ENCODE peak calls at places on chromosomes 3 and 15, in ten cellular contexts. O is activated gamma-delta T cell treated with Interleukin-2 at 50 U/mL for 16 hours; X is NCI-H1092; U is stimulated activated CD4-positive, alpha-beta T cell treated with anti-CD3 and anti-CD28 coated beads, Interleukin-4, amount 100 ng/mL, for 48 hours; T is A673; H is AG08395; I is breast epithelium; V is transverse colon; D is AG10803; G is cardiac muscle cell. C is an unnamed sample.

GRCh38 chr15:42104095-42104891 is 9.9 kb upstream of the PLA2G4D start:
- DNase-seq in U (no peak), O (no peak), V (no peak), D (peak), I (no peak), T (no peak), X (no peak), G (no peak), H (no peak), C (no peak)

GRCh38 chr3:5274116-5274515 is 86.6 kb downstream of the EDEM1 start:
- DNase-seq in H (no peak), O (no peak), U (no peak), D (peak), X (no peak), G (no peak), I (no peak), V (no peak), T (no peak), C (no peak)

GRCh38 chr3:185322111-185322510 is 40.8 kb upstream of the MAP3K13 start:
- DNase-seq in I (no peak), T (no peak), U (no peak), H (no peak), G (no peak), O (no peak), V (no peak), X (no peak), D (no peak), C (no peak)

GRCh38 chr3:160697628-160698382 is 20.8 kb downstream of the ARL14 start:
- DNase-seq in G (no peak), T (peak), V (no peak), O (no peak), X (no peak), D (peak), I (no peak), U (no peak), H (peak), C (no peak)

GRCh38 chr15:79218588-79219200 is 63.8 kb upstream of the ANKRD34C start:
- DNase-seq in D (peak), O (no peak), X (no peak), I (no peak), V (no peak), G (peak), U (no peak), T (peak), H (peak), C (no peak)

GRCh38 chr15:48565560-48566482 is 79.7 kb downstream of the FBN1 start:
- DNase-seq in D (peak), U (no peak), H (peak), V (no peak), X (no peak), T (no peak), O (no peak), G (no peak), I (no peak), C (no peak)

GRCh38 chr15:85750807-85751730 is 43.7 kb downstream of the KLHL25 start:
- DNase-seq in U (no peak), G (no peak), O (peak), X (no peak), H (no peak), T (no peak), D (peak), V (no peak), I (peak), C (no peak)

GRCh38 chr3:10770981-10771380 is 45.0 kb upstream of the SLC6A11 start:
- DNase-seq in D (no peak), V (no peak), T (no peak), U (no peak), X (no peak), O (no peak), I (no peak), G (no peak), H (no peak), C (no peak)